ENCODE peak calls at places on chromosomes 6 and 20, in six cellular contexts. V is iPS DF 6.9, B is upper lobe of right lung, G is tibial artery, I is heart right ventricle, T is H1. P is an unnamed sample.

GRCh38 chr6:3697609-3698008 is 53.9 kb downstream of the PXDC1 start:
- DNase-seq in I (no peak), V (no peak), T (no peak), G (peak; percentile 31), B (no peak), P (no peak)

GRCh38 chr6:159701413-159701999 is 8.5 kb upstream of the SOD2 start:
- DNase-seq in B (no peak), G (peak; percentile 70), I (no peak), T (no peak), V (no peak), P (no peak)

GRCh38 chr20:2210646-2211556 is 84.9 kb upstream of the TGM3 start:
- DNase-seq in I (peak; percentile 41), V (no peak), G (peak; percentile 24), B (no peak), T (no peak), P (no peak)

GRCh38 chr6:112571486-112571885 is 224.4 kb downstream of the RFPL4B start:
- DNase-seq in T (no peak), I (peak; percentile 19), V (no peak), G (peak; percentile 23), B (no peak), P (no peak)

GRCh38 chr6:135088818-135089809 is 34.5 kb upstream of the HBS1L start:
- DNase-seq in V (peak; percentile 1), I (no peak), T (no peak), B (no peak), G (no peak), P (peak; percentile 56)

GRCh38 chr6:128844598-128844997 is 38.3 kb upstream of the LAMA2 start:
- DNase-seq in V (no peak), B (no peak), T (no peak), I (no peak), G (no peak), P (no peak)

GRCh38 chr6:112234596-112234995 is 19.8 kb downstream of the LAMA4 start:
- DNase-seq in B (no peak), G (no peak), T (no peak), V (no peak), I (no peak), P (no peak)

GRCh38 chr6:122548281-122548680 is 61.9 kb upstream of the PKIB start:
- DNase-seq in T (no peak), B (no peak), G (no peak), V (no peak), I (no peak), P (no peak)

GRCh38 chr6:41688256-41688965 is 47.0 kb downstream of the TFEB start:
- DNase-seq in G (no peak), I (peak; percentile 23), T (no peak), B (no peak), V (no peak), P (no peak)

GRCh38 chr20:45833030-45833882 is at the start of gene SNX21:
- DNase-seq in B (peak; percentile 91), T (no peak), V (no peak), G (peak; percentile 90), I (peak; percentile 92), P (peak; percentile 54)

GRCh38 chr6:26003102-26003694 is 40.6 kb downstream of the TRIM38 start:
- DNase-seq in V (no peak), T (no peak), G (peak; percentile 73), I (peak; percentile 73), B (no peak), P (no peak)

GRCh38 chr6:54057068-54057467 is 54.2 kb upstream of the MLIP start:
- DNase-seq in B (no peak), I (no peak), T (no peak), G (no peak), V (no peak), P (no peak)

GRCh38 chr6:32082951-32083350 is 26.2 kb downstream of the TNXB start:
- DNase-seq in B (no peak), I (no peak), G (peak; percentile 89), T (no peak), V (no peak), P (no peak)

GRCh38 chr6:117482240-117483003 is at the start of gene DCBLD1:
- DNase-seq in G (peak; percentile 69), T (no peak), I (peak; percentile 68), B (peak; percentile 92), V (no peak), P (peak; percentile 85)

GRCh38 chr20:5000263-5001173 is 792 bp downstream of the SLC23A2 start:
- DNase-seq in T (no peak), B (peak; percentile 76), V (no peak), I (peak; percentile 41), G (peak; percentile 68), P (peak; percentile 33)

GRCh38 chr20:1448081-1448627 is 18.5 kb downstream of the NSFL1C start:
- DNase-seq in V (no peak), G (no peak), B (no peak), I (no peak), T (no peak), P (no peak)

GRCh38 chr6:42417641-42418112 is 34.0 kb downstream of the TRERF1 start:
- DNase-seq in V (no peak), B (no peak), T (no peak), I (no peak), G (no peak), P (no peak)

DNA sequence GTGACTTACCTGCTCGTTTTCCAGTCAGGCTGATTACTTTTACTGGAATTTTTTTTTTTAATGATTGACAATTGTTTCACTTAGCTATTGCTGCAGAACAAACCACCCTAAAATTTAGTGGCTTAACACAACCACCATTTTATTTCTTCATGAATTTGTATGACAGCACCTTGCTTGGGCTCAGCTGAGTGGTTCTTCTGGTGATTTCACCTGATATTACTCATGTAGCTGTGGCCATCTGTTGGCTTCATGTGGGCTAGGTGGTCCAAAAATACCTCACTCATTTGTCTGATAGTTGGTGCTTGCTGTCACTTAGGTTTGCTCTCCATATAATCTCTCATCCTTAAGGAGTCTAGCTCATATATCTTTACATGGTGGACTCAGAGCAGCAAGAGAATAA is 5.3 kb downstream of the ISM1 start:
- DNase-seq in B (no peak), V (no peak), G (no peak), I (no peak), T (no peak), P (no peak)
- H3K27me3 ChIP-seq in B (peaks cover 7% of the 10 kb centered on the region), V (peaks cover 9% of the 10 kb centered on the region), G (no peaks in the 10 kb centered on the region), I (peaks cover 17% of the 10 kb centered on the region), T (peaks cover 19% of the 10 kb centered on the region), P (no peaks in the 10 kb centered on the region)

DNA sequence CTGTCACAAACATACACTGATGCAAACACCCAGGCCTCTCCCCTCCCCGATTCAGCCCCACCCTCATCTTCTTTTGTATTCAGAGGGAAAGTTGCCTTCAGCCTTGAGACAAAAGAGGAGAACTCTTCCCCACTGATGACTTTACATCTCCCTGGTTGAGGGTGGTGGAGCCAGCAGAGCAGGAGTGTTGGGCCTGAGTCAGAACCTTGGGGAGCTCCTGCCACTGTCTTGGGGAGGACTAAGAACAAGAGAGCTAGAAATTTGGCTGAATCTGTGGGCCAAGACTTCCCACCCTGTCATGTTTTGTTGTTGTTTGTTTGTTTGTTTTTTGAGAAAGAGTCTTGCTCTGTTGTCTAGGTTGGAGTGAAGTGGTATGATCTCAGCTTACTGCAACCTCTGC is 89.1 kb downstream of the MDGA1 start:
- DNase-seq in I (no peak), T (no peak), G (no peak), V (no peak), B (no peak), P (no peak)
- H3K36me3 ChIP-seq in I (no peaks in the 10 kb centered on the region), T (no peaks in the 10 kb centered on the region), G (no peaks in the 10 kb centered on the region), V (no peaks in the 10 kb centered on the region), B (no peaks in the 10 kb centered on the region), P (no peaks in the 10 kb centered on the region)

GRCh38 chr20:32480361-32481199 is 104.6 kb downstream of the NOL4L start:
- DNase-seq in B (no peak), G (no peak), T (no peak), V (no peak), I (no peak), P (no peak)

GRCh38 chr20:32483351-32484220 is 101.5 kb downstream of the NOL4L start:
- DNase-seq in I (peak; percentile 58), G (peak; percentile 38), B (peak; percentile 89), T (no peak), V (no peak), P (no peak)

GRCh38 chr20:32482251-32483220 is 102.6 kb downstream of the NOL4L start:
- DNase-seq in B (peak; percentile 80), V (no peak), G (peak; percentile 40), I (peak; percentile 58), T (no peak), P (no peak)

GRCh38 chr20:32479697-32480140 is 105.4 kb downstream of the NOL4L start:
- DNase-seq in I (no peak), B (no peak), G (no peak), V (no peak), T (no peak), P (no peak)

GRCh38 chr20:32481311-32482103 is 103.6 kb downstream of the NOL4L start:
- DNase-seq in T (no peak), G (no peak), V (no peak), I (no peak), B (no peak), P (no peak)
- H3K4me3 ChIP-seq in T (peak overlapping the region; percentile 82), G (peak overlapping the region; percentile 75), V (peak overlapping the region; percentile 96), I (peak overlapping the region; percentile 87), B (peak overlapping the region; percentile 70), P (no peak overlapping the region)

GRCh38 chr6:149938571-149939462 is 3.0 kb upstream of the ULBP2 start:
- DNase-seq in T (no peak), G (no peak), I (no peak), B (no peak), V (no peak), P (peak; percentile 83)
- H3K27me3 ChIP-seq in T (peaks cover 95% of the 10 kb centered on the region), G (peaks cover 19% of the 10 kb centered on the region), I (peaks cover 77% of the 10 kb centered on the region), B (peaks cover 81% of the 10 kb centered on the region), V (peaks cover 79% of the 10 kb centered on the region), P (peaks cover 3% of the 10 kb centered on the region)

DNA sequence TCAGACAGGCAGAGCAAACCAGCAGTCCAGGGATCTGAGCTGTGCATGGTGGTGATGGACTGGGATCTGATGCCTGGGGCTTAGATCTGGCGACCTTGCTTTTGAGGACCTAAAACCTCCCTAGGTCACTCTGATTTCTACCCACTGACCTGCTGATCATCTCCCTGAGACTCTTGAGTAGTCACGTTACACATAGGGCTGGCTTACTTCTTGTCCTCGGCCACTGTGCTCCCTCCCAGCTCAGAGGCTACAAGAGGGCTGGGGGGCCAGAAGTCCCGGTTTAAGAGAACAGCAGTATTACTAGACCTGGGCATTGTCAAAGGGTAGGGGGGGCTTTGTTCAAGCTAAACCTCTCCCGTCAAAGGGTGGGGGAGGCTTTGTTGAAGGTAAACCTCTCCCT is 5.5 kb downstream of the DYNLT1 start:
- DNase-seq in B (peak; percentile 36), T (no peak), I (no peak), V (no peak), G (no peak), P (no peak)
- H3K36me3 ChIP-seq in B (peaks cover 47% of the 10 kb centered on the region), T (peaks cover 4% of the 10 kb centered on the region), I (peaks cover 78% of the 10 kb centered on the region), V (peaks cover 4% of the 10 kb centered on the region), G (peaks cover 17% of the 10 kb centered on the region), P (peaks cover 13% of the 10 kb centered on the region)

GRCh38 chr20:62147528-62147927 is 4.0 kb downstream of the SS18L1 start:
- DNase-seq in G (no peak), B (no peak), V (no peak), T (no peak), I (no peak), P (no peak)

GRCh38 chr20:62147125-62147524 is 3.6 kb downstream of the SS18L1 start:
- DNase-seq in V (no peak), T (no peak), B (no peak), I (no peak), G (no peak), P (no peak)

GRCh38 chr20:62150236-62150575 is 6.6 kb downstream of the SS18L1 start:
- DNase-seq in V (no peak), G (no peak), B (no peak), T (no peak), I (no peak), P (no peak)

GRCh38 chr20:62149532-62150235 is 6.1 kb downstream of the SS18L1 start:
- DNase-seq in B (no peak), V (no peak), T (no peak), I (no peak), G (no peak), P (no peak)

GRCh38 chr20:62148908-62149314 is 5.3 kb downstream of the SS18L1 start:
- DNase-seq in V (no peak), I (no peak), T (no peak), G (no peak), B (no peak), P (no peak)
- H3K4me3 ChIP-seq in V (no peak overlapping the region), I (no peak overlapping the region), T (no peak overlapping the region), G (no peak overlapping the region), B (no peak overlapping the region), P (no peak overlapping the region)

P was measured in GM06990.